ENCODE peak calls at places on chromosome 20, in eight cellular contexts. P is left ventricle myocardium inferior, H is K562, N is cardiac muscle cell, B is H9, W is HCT116, U is SJSA1, Q is tibial artery. D is an unnamed sample.

GRCh38 chr20:12968472-12968871 is 40.3 kb upstream of the SPTLC3 start:
- DNase-seq in U (no peak), N (no peak), B (no peak), W (no peak), P (no peak), H (no peak), Q (no peak), D (no peak)

GRCh38 chr20:43043887-43044286 is 145.8 kb downstream of the PTPRT start:
- DNase-seq in N (no peak), H (no peak), U (no peak), Q (no peak), W (no peak), B (peak; percentile 33), P (no peak), D (no peak)

GRCh38 chr20:53408728-53409157 is 184.9 kb downstream of the ZNF217 start:
- DNase-seq in N (peak; percentile 25), Q (peak; percentile 26), H (no peak), P (no peak), U (no peak), W (no peak), B (no peak), D (no peak)

GRCh38 chr20:58077282-58077681 is 151.2 kb downstream of the ANKRD60 start:
- DNase-seq in H (no peak), U (peak; percentile 18), P (no peak), B (no peak), N (no peak), W (no peak), Q (no peak), D (no peak)

GRCh38 chr20:7171911-7172310 is 404.4 kb downstream of the BMP2 start:
- DNase-seq in Q (no peak), W (no peak), U (no peak), H (no peak), N (peak; percentile 43), P (no peak), B (no peak), D (no peak)

GRCh38 chr20:2946988-2947961 is 74.0 kb downstream of the PTPRA start:
- DNase-seq in U (no peak), B (no peak), W (no peak), N (peak; percentile 93), P (no peak), H (peak; percentile 72), Q (no peak), D (no peak)

GRCh38 chr20:59850018-59850641 is 83.3 kb downstream of the SYCP2 start:
- DNase-seq in N (peak; percentile 60), P (no peak), H (peak; percentile 37), B (no peak), Q (no peak), W (peak; percentile 28), U (no peak), D (no peak)

GRCh38 chr20:11652128-11652527 is 265.6 kb upstream of the BTBD3 start:
- DNase-seq in P (no peak), N (no peak), B (no peak), H (no peak), U (no peak), Q (no peak), W (no peak), D (no peak)

GRCh38 chr20:21235346-21235712 is 67.8 kb upstream of the XRN2 start:
- DNase-seq in B (no peak), U (no peak), Q (no peak), P (no peak), H (no peak), W (no peak), N (no peak), D (no peak)

GRCh38 chr20:23049933-23050838 is 714 bp upstream of the THBD start:
- DNase-seq in U (peak; percentile 54), Q (peak; percentile 53), B (peak; percentile 58), H (no peak), W (no peak), N (peak; percentile 42), P (peak; percentile 65), D (no peak)

GRCh38 chr20:35699914-35700624 is 864 bp downstream of the ROMO1 start:
- DNase-seq in B (no peak), Q (no peak), W (no peak), P (no peak), H (no peak), N (no peak), U (no peak), D (no peak)

GRCh38 chr20:57409672-57410397 is 18.6 kb downstream of the RBM38 start:
- DNase-seq in N (no peak), B (no peak), W (no peak), Q (no peak), P (no peak), U (no peak), H (peak; percentile 92), D (no peak)

GRCh38 chr20:57397004-57397692 is 6.0 kb downstream of the RBM38 start:
- DNase-seq in N (no peak), W (no peak), U (no peak), Q (no peak), H (no peak), P (peak; percentile 9), B (no peak), D (no peak)

GRCh38 chr20:48025061-48025515 is 239.8 kb upstream of the SULF2 start:
- DNase-seq in Q (peak; percentile 48), U (peak; percentile 94), B (peak; percentile 76), H (no peak), N (peak; percentile 95), W (no peak), P (no peak), D (no peak)

GRCh38 chr20:58709013-58709702 is 16.6 kb downstream of the NPEPL1 start:
- DNase-seq in N (no peak), W (no peak), Q (no peak), P (peak; percentile 5), B (no peak), U (peak; percentile 32), H (no peak), D (no peak)

GRCh38 chr20:3203315-3204123 is 963 bp downstream of the DDRGK1 start:
- DNase-seq in P (no peak), Q (no peak), H (peak; percentile 63), U (no peak), W (no peak), N (no peak), B (no peak), D (no peak)

GRCh38 chr20:36179170-36179945 is 24.8 kb downstream of the EPB41L1 start:
- DNase-seq in B (no peak), U (no peak), H (no peak), W (no peak), N (no peak), P (no peak), Q (no peak), D (no peak)

GRCh38 chr20:63467294-63468083 is 5.0 kb downstream of the KCNQ2 start:
- DNase-seq in U (no peak), B (no peak), Q (no peak), W (no peak), H (no peak), P (no peak), N (no peak), D (no peak)

GRCh38 chr20:42714298-42715141 is 475.2 kb downstream of the PTPRT start:
- DNase-seq in Q (no peak), P (no peak), H (no peak), N (no peak), B (no peak), W (no peak), U (no peak), D (no peak)

GRCh38 chr20:36848078-36848660 is 27.8 kb upstream of the TLDC2 start:
- DNase-seq in H (no peak), Q (peak; percentile 63), N (peak; percentile 74), U (peak; percentile 89), B (no peak), P (peak; percentile 57), W (no peak), D (no peak)

GRCh38 chr20:47655635-47656034 is 129.6 kb downstream of the SULF2 start:
- DNase-seq in H (no peak), Q (no peak), B (no peak), N (no peak), U (no peak), W (no peak), P (no peak), D (no peak)

GRCh38 chr20:63881451-63882226 is 13.3 kb upstream of the DNAJC5 start:
- DNase-seq in Q (no peak), H (no peak), N (no peak), W (no peak), P (no peak), U (no peak), B (no peak), D (no peak)

GRCh38 chr20:1001981-1002681 is at the start of gene RSPO4:
- DNase-seq in P (no peak), W (no peak), N (no peak), U (no peak), Q (no peak), B (peak; percentile 50), H (no peak), D (no peak)

GRCh38 chr20:32188376-32189122 is 19.0 kb downstream of the PLAGL2 start:
- DNase-seq in U (no peak), Q (no peak), H (no peak), P (no peak), B (no peak), N (no peak), W (no peak), D (no peak)
- H3K27ac ChIP-seq in U (no peak overlapping the region), Q (no peak overlapping the region), H (no peak overlapping the region), P (no peak overlapping the region), B (no peak overlapping the region), N (no peak overlapping the region), W (no peak overlapping the region), D (no peak overlapping the region)

GRCh38 chr20:44405785-44406571 is 50.5 kb downstream of the HNF4A start:
- DNase-seq in H (no peak), U (no peak), W (no peak), B (no peak), Q (no peak), P (no peak), N (no peak), D (no peak)
- H3K27ac ChIP-seq in H (no peak overlapping the region), U (no peak overlapping the region), W (no peak overlapping the region), B (no peak overlapping the region), Q (no peak overlapping the region), P (no peak overlapping the region), N (no peak overlapping the region), D (no peak overlapping the region)

DNA sequence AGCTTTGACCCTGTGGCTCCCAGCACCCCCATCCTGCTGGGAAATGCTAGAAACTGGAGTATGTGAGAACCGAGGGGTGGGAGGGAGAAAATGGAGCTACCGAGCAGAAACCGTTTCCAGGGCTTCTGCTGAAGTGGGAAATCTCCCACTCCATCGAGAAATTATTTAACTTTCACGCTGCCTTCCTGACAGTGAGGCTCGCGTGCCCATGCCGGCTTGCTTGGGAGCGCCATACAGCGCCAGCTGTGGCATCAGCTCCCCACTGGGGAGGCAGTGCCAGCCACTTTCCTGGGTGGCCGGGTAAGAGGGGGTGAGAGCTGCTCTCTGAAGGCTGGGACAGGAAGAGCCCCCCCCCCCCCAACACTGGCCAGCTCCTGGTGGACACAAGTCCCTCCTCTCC is 268.9 kb downstream of the TAF4 start:
- DNase-seq in P (no peak), B (no peak), U (no peak), N (no peak), W (no peak), H (no peak), Q (no peak), D (no peak)
- H3K27ac ChIP-seq in P (no peak overlapping the region), B (no peak overlapping the region), U (no peak overlapping the region), N (no peak overlapping the region), W (no peak overlapping the region), H (no peak overlapping the region), Q (no peak overlapping the region), D (no peak overlapping the region)

DNA sequence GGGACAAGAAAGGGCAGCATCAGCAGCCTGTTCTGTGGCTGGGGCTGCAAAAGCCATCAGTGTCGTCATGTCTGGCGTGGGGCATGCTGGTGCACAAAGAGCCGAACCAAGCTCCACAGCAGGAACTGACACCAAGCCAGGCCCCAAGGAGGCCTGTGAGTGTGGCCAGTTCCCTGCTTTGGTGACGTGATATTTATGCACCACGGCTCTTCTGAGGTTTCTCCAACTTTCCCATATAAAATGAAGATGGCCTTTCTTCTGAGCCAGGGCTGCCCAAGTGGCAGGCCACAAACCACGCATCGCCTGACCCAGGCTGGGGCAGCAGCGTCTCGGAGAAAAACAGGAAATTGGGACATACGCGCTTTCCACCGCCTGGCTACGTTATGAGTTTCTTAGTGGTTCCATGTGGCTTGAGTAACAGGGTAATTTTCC is 109.9 kb downstream of the RIN2 start:
- DNase-seq in Q (peak; percentile 41), N (no peak), U (no peak), W (no peak), B (no peak), H (no peak), P (peak; percentile 23), D (no peak)
- H3K27ac ChIP-seq in Q (no peak overlapping the region), N (no peak overlapping the region), U (no peak overlapping the region), W (no peak overlapping the region), B (no peak overlapping the region), H (no peak overlapping the region), P (no peak overlapping the region), D (no peak overlapping the region)

D was measured in epithelial cell of prostate.